ENCODE peak calls at places on chromosome 1, in five cellular contexts. C, I, F, S and X are unnamed samples.

GRCh38 chr1:96214982-96215381 is 506.6 kb upstream of the PTBP2 start:
- DNase-seq in C (no peak), I (no peak), F (no peak), S (no peak), X (peak)

GRCh38 chr1:33876970-33877680 is 13.2 kb downstream of the HMGB4 start:
- DNase-seq in C (no peak), I (no peak), F (peak), S (no peak), X (peak)

GRCh38 chr1:153728305-153729066 is 636 bp downstream of the INTS3 start:
- DNase-seq in C (peak), I (peak), F (peak), S (no peak), X (peak)

GRCh38 chr1:30822966-30823581 is 65.5 kb upstream of the LAPTM5 start:
- DNase-seq in C (peak), I (no peak), F (peak), S (no peak), X (peak)

GRCh38 chr1:204041803-204042505 is 31.0 kb upstream of the SOX13 start:
- DNase-seq in C (no peak), I (no peak), F (no peak), S (no peak), X (no peak)

GRCh38 chr1:221939598-221939997 is 197.7 kb upstream of the DUSP10 start:
- DNase-seq in C (no peak), I (no peak), F (no peak), S (no peak), X (no peak)

GRCh38 chr1:68429233-68429804 is 20.4 kb downstream of the RPE65 start:
- DNase-seq in C (no peak), I (no peak), F (no peak), S (no peak), X (no peak)

GRCh38 chr1:226702957-226703831 is 35.9 kb downstream of the ITPKB start:
- DNase-seq in C (peak), I (peak), F (peak), S (no peak), X (peak)

GRCh38 chr1:212960932-212961331 is 10.6 kb downstream of the VASH2 start:
- DNase-seq in C (no peak), I (no peak), F (no peak), S (no peak), X (no peak)

GRCh38 chr1:245809361-245809760 is 654.6 kb downstream of the KIF26B start:
- DNase-seq in C (no peak), I (peak), F (no peak), S (no peak), X (no peak)

GRCh38 chr1:85321237-85321964 is 45.0 kb upstream of the BCL10 start:
- DNase-seq in C (no peak), I (no peak), F (peak), S (no peak), X (no peak)

GRCh38 chr1:232704694-232705680 is 75.1 kb upstream of the SIPA1L2 start:
- DNase-seq in C (no peak), I (no peak), F (peak), S (no peak), X (peak)

GRCh38 chr1:37410080-37410479 is 64.3 kb upstream of the ZC3H12A start:
- DNase-seq in C (no peak), I (peak), F (no peak), S (no peak), X (no peak)

GRCh38 chr1:234611153-234611798 is 1.3 kb upstream of the IRF2BP2 start:
- DNase-seq in C (peak), I (peak), F (peak), S (no peak), X (peak)

GRCh38 chr1:25562101-25562927 is 18.9 kb downstream of the LDLRAP1 start:
- DNase-seq in C (peak), I (no peak), F (no peak), S (no peak), X (peak)

GRCh38 chr1:5989286-5989605 is 3.0 kb downstream of the NPHP4 start:
- DNase-seq in C (no peak), I (no peak), F (no peak), S (no peak), X (no peak)

GRCh38 chr1:72177711-72178110 is 104.6 kb downstream of the NEGR1 start:
- DNase-seq in C (no peak), I (no peak), F (peak), S (no peak), X (peak)

GRCh38 chr1:205568469-205569361 is 63.1 kb downstream of the ELK4 start:
- DNase-seq in C (peak), I (peak), F (peak), S (no peak), X (no peak)

GRCh38 chr1:198068280-198068679 is 88.5 kb upstream of the NEK7 start:
- DNase-seq in C (no peak), I (no peak), F (no peak), S (no peak), X (no peak)

GRCh38 chr1:28886731-28887417 is 27.5 kb upstream of the EPB41 start:
- DNase-seq in C (peak), I (peak), F (peak), S (peak), X (peak)

GRCh38 chr1:63703661-63704060 is 70.2 kb upstream of the ROR1 start:
- DNase-seq in C (no peak), I (no peak), F (no peak), S (no peak), X (no peak)

GRCh38 chr1:35371506-35371905 is 103.0 kb downstream of the ZMYM4 start:
- DNase-seq in C (no peak), I (no peak), F (no peak), S (no peak), X (no peak)

GRCh38 chr1:47229031-47229831 is 2.8 kb downstream of the TAL1 start:
- DNase-seq in C (no peak), I (peak), F (no peak), S (no peak), X (no peak)

GRCh38 chr1:176567190-176567794 is 104.3 kb downstream of the PAPPA2 start:
- DNase-seq in C (no peak), I (no peak), F (peak), S (no peak), X (peak)

GRCh38 chr1:212485895-212486590 is 53.3 kb downstream of the NENF start:
- DNase-seq in C (peak), I (no peak), F (peak), S (no peak), X (peak)

GRCh38 chr1:15985611-15986272 is 9.8 kb upstream of the ZBTB17 start:
- DNase-seq in C (no peak), I (no peak), F (peak), S (no peak), X (peak)

GRCh38 chr1:54342306-54342705 is 63.9 kb downstream of the SSBP3 start:
- DNase-seq in C (no peak), I (no peak), F (no peak), S (no peak), X (no peak)

GRCh38 chr1:16112558-16113555 is 39.4 kb upstream of the FAM131C start:
- DNase-seq in C (peak), I (peak), F (no peak), S (no peak), X (no peak)

GRCh38 chr1:149896589-149896988 is 2.8 kb upstream of the BOLA1 start:
- DNase-seq in C (no peak), I (no peak), F (no peak), S (no peak), X (no peak)

GRCh38 chr1:149903836-149904491 is 4.6 kb downstream of the BOLA1 start:
- DNase-seq in C (peak), I (no peak), F (no peak), S (no peak), X (no peak)

DNA sequence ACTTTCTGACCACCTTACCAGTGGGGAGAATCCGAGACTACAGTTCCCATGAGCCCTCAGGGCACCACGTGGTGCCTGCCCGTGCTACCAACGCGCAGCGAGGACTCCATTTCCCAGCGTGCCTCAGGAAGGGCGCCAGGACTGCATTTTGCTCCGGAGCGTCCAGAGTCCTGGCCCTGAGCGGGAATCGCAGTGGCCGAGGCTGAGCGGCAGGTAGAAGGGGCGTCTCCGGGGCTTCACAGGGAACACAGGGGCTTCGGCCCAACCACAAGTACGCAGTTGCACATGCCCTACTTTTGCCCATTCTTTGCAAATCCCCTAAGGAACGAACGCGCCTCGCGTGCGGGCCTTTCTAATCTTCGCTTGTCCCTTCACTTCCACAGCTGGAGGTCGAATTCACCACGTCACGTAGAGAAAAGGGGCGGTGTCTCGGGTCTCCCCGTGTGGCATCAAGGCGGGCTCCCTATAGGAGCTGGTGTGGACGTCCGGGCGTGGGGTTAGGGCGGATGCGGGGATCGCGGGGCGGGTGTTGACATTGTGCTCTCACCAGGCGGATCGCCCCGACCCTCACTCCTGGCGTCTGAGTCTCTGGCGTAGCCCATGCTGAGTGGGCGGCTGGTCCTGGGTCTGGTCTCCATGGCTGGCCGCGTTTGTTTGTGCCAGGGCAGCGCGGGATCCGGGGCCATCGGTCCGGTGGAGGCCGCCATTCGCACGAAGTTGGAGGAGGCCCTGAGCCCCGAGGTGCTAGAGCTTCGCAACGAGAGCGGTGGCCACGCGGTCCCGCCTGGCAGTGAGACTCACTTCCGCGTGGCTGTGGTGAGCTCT is at the start of gene BOLA1:
- DNase-seq in C (peak), I (peak), F (peak), S (peak), X (peak)
- TF ChIP-seq CTCF in C (no peak), I (no peak), F (no peak), S (no peak), X (no peak)

GRCh38 chr1:180366386-180367068 is 135.8 kb downstream of the ACBD6 start:
- DNase-seq in C (no peak), I (no peak), F (peak), S (no peak), X (no peak)

GRCh38 chr1:180363596-180363995 is 133.5 kb downstream of the LHX4 start:
- DNase-seq in C (no peak), I (no peak), F (no peak), S (no peak), X (no peak)

GRCh38 chr1:180360333-180361075 is 130.4 kb downstream of the LHX4 start:
- DNase-seq in C (no peak), I (no peak), F (peak), S (no peak), X (peak)

GRCh38 chr1:180369061-180369460 is 133.3 kb downstream of the ACBD6 start:
- DNase-seq in C (no peak), I (no peak), F (no peak), S (no peak), X (no peak)

DNA sequence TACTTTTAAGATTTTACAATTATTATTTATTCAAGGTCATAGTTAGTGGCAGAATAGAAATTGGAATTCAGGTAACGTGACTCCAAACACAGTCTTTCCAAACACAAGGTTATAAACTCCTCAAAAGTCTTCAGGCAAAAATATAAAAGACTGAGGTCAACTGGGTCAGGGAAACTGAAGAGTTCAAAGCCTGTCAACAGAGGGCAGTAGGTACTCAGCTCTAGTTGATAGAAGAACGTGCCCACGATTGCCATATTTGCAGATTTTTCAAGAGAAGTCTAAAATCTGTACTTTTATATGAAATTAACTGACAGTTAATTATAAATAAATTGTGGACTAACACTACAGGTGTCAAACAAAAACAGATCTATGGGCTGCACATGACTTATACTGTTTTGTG is 135.0 kb downstream of the LHX4 start:
- DNase-seq in C (no peak), I (peak), F (peak), S (no peak), X (peak)
- TF ChIP-seq CTCF in C (no peak), I (peak), F (peak), S (peak), X (no peak)

GRCh38 chr1:206580438-206581113 is 31.7 kb downstream of the EIF2D start:
- DNase-seq in C (no peak), I (no peak), F (no peak), S (no peak), X (no peak)

GRCh38 chr1:206582537-206583460 is 29.5 kb downstream of the EIF2D start:
- DNase-seq in C (no peak), I (no peak), F (no peak), S (no peak), X (no peak)

GRCh38 chr1:206581571-206581981 is 30.7 kb downstream of the EIF2D start:
- DNase-seq in C (no peak), I (no peak), F (no peak), S (no peak), X (no peak)

GRCh38 chr1:206584265-206584648 is 28.0 kb downstream of the EIF2D start:
- DNase-seq in C (no peak), I (no peak), F (no peak), S (no peak), X (no peak)

GRCh38 chr1:206583461-206584264 is 28.6 kb downstream of the EIF2D start:
- DNase-seq in C (peak), I (peak), F (peak), S (peak), X (peak)
- TF ChIP-seq CTCF in C (peak), I (peak), F (peak), S (peak), X (peak)

GRCh38 chr1:243345205-243345604 is 89.4 kb downstream of the SDCCAG8 start:
- DNase-seq in C (no peak), I (no peak), F (peak), S (no peak), X (no peak)
- TF ChIP-seq CTCF in C (peak), I (peak), F (peak), S (peak), X (no peak)

GRCh38 chr1:39136635-39137034 is 67.9 kb upstream of the MACF1 start:
- DNase-seq in C (no peak), I (no peak), F (peak), S (no peak), X (no peak)
- TF ChIP-seq CTCF in C (peak), I (no peak), F (peak), S (peak), X (no peak)

GRCh38 chr1:159889821-159890252 is 10.1 kb downstream of the CFAP45 start:
- DNase-seq in C (no peak), I (peak), F (peak), S (no peak), X (peak)
- TF ChIP-seq CTCF in C (no peak), I (no peak), F (no peak), S (no peak), X (no peak)

GRCh38 chr1:8342325-8342724 is 24.4 kb downstream of the SLC45A1 start:
- DNase-seq in C (no peak), I (no peak), F (no peak), S (no peak), X (no peak)

GRCh38 chr1:8340456-8340855 is 22.5 kb downstream of the SLC45A1 start:
- DNase-seq in C (no peak), I (no peak), F (no peak), S (no peak), X (no peak)

GRCh38 chr1:8338526-8339202 is 20.8 kb downstream of the SLC45A1 start:
- DNase-seq in C (no peak), I (no peak), F (no peak), S (no peak), X (no peak)

GRCh38 chr1:8337776-8338525 is 20.0 kb downstream of the SLC45A1 start:
- DNase-seq in C (no peak), I (no peak), F (no peak), S (no peak), X (no peak)

GRCh38 chr1:8339203-8339600 is 21.3 kb downstream of the SLC45A1 start:
- DNase-seq in C (no peak), I (no peak), F (no peak), S (no peak), X (no peak)
- TF ChIP-seq CTCF in C (no peak), I (no peak), F (no peak), S (no peak), X (no peak)

GRCh38 chr1:76084029-76084627 is 9.6 kb downstream of the ST6GALNAC3 start:
- DNase-seq in C (no peak), I (no peak), F (no peak), S (no peak), X (no peak)

GRCh38 chr1:76084685-76085084 is 10.1 kb downstream of the ST6GALNAC3 start:
- DNase-seq in C (no peak), I (no peak), F (no peak), S (no peak), X (no peak)

GRCh38 chr1:76086597-76086996 is 12.1 kb downstream of the ST6GALNAC3 start:
- DNase-seq in C (no peak), I (no peak), F (peak), S (no peak), X (no peak)

GRCh38 chr1:76083189-76083588 is 8.6 kb downstream of the ST6GALNAC3 start:
- DNase-seq in C (no peak), I (peak), F (no peak), S (no peak), X (no peak)

DNA sequence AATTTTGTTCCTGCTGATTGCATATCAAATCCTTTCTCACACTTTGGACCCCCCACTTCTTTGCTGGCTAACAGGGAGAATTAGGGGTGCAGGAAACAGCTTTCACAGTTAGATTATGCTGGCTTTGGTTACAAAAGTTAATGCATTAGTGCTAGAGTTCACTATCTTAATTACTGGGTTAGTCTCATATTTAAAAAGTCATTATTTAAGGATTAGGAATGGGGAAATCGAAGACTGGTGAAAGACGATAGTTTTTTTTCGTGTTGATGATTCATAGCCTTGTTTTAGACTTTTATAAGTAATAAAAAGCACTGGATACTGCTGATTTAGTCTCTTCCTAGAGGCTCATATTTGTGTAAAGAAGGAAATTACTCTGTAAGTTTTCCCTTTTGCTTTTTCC is 11.6 kb downstream of the ST6GALNAC3 start:
- DNase-seq in C (no peak), I (no peak), F (no peak), S (no peak), X (no peak)
- TF ChIP-seq CTCF in C (no peak), I (no peak), F (no peak), S (no peak), X (no peak)

DNA sequence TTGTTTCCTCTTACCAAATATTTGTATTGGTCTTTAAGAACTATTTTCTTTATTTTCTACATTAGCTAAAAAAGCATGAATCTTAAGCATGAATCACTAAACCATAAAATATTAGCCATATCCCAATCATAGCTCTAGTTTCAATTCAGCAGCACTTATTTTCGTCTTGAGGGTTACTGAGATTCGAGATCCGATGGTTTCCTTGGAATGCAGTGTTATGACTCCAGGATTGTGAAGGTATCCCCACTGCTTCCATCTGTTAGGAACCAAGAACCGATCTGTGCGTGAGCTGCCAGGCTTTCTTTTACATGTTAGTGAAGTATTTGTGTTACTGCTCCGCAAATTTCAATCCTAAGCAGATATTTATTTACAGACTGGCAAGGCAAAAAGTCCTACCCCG is 18.9 kb downstream of the TNFRSF9 start:
- DNase-seq in C (no peak), I (no peak), F (no peak), S (no peak), X (no peak)
- TF ChIP-seq CTCF in C (no peak), I (no peak), F (no peak), S (no peak), X (no peak)